ENCODE peak calls at places on chromosomes 12 and 14, in nine cellular contexts. J is glutamatergic neuron, D is hepatocyte, G is cardiac fibroblast, W is nephron progenitor cell, I is AG10803, S is psoas muscle, Y is esophagus squamous epithelium, O is mucosa of descending colon. A is an unnamed sample.

GRCh38 chr12:46268349-46268616 is 560 bp downstream of the SLC38A1 start:
- DNase-seq in J (no peak), D (no peak), G (peak), W (peak), I (no peak), S (no peak), Y (no peak), O (no peak), A (no peak)

GRCh38 chr14:23093993-23094665 is 807 bp downstream of the ACIN1 start:
- DNase-seq in J (peak), D (no peak), G (peak), W (no peak), I (no peak), S (no peak), Y (no peak), O (no peak), A (no peak)

GRCh38 chr14:75147423-75148071 is 20.7 kb upstream of the NEK9 start:
- DNase-seq in J (peak), D (peak), G (peak), W (peak), I (peak), S (peak), Y (no peak), O (peak), A (peak)

GRCh38 chr14:54805080-54805479 is 97.5 kb downstream of the GCH1 start:
- DNase-seq in J (no peak), D (no peak), G (peak), W (no peak), I (peak), S (no peak), Y (no peak), O (no peak), A (no peak)

GRCh38 chr12:70007687-70008086 is 182.7 kb downstream of the MYRFL start:
- DNase-seq in J (no peak), D (no peak), G (peak), W (no peak), I (no peak), S (no peak), Y (no peak), O (no peak), A (peak)

GRCh38 chr14:100535287-100536131 is 51.7 kb downstream of the BEGAIN start:
- DNase-seq in J (peak), D (no peak), G (no peak), W (peak), I (no peak), S (peak), Y (no peak), O (no peak), A (no peak)

GRCh38 chr14:98494582-98494981 is 777.4 kb downstream of the BCL11B start:
- DNase-seq in J (no peak), D (no peak), G (no peak), W (no peak), I (peak), S (no peak), Y (no peak), O (no peak), A (peak)

GRCh38 chr12:131096681-131097181 is 143.0 kb downstream of the ADGRD1 start:
- DNase-seq in J (no peak), D (no peak), G (no peak), W (no peak), I (no peak), S (peak), Y (no peak), O (no peak), A (no peak)

GRCh38 chr12:106195638-106196037 is 52.2 kb downstream of the CKAP4 start:
- DNase-seq in J (no peak), D (peak), G (peak), W (no peak), I (peak), S (peak), Y (no peak), O (peak), A (peak)

GRCh38 chr12:112901271-112901670 is 5.5 kb upstream of the OAS1 start:
- DNase-seq in J (no peak), D (no peak), G (no peak), W (no peak), I (no peak), S (no peak), Y (no peak), O (peak), A (no peak)

GRCh38 chr14:29650554-29651269 is 276.9 kb downstream of the PRKD1 start:
- DNase-seq in J (no peak), D (no peak), G (no peak), W (no peak), I (no peak), S (no peak), Y (no peak), O (no peak), A (no peak)

GRCh38 chr12:132118876-132119275 is 25.2 kb downstream of the DDX51 start:
- DNase-seq in J (no peak), D (no peak), G (no peak), W (no peak), I (no peak), S (no peak), Y (no peak), O (no peak), A (no peak)

GRCh38 chr14:62031504-62031903 is 269.3 kb downstream of the SNAPC1 start:
- DNase-seq in J (no peak), D (no peak), G (no peak), W (no peak), I (no peak), S (no peak), Y (no peak), O (no peak), A (no peak)

GRCh38 chr14:57420986-57421385 is 30.6 kb downstream of the NAA30 start:
- DNase-seq in J (no peak), D (no peak), G (peak), W (no peak), I (peak), S (no peak), Y (no peak), O (no peak), A (no peak)

GRCh38 chr12:95480230-95480629 is 6.3 kb downstream of the METAP2 start:
- DNase-seq in J (no peak), D (no peak), G (peak), W (no peak), I (peak), S (no peak), Y (no peak), O (no peak), A (no peak)

GRCh38 chr14:100534528-100535286 is 52.5 kb downstream of the BEGAIN start:
- DNase-seq in J (peak), D (no peak), G (no peak), W (peak), I (no peak), S (no peak), Y (no peak), O (no peak), A (no peak)

GRCh38 chr12:107610030-107610859 is 75.4 kb upstream of the PWP1 start:
- DNase-seq in J (peak), D (peak), G (peak), W (peak), I (peak), S (no peak), Y (no peak), O (peak), A (peak)

GRCh38 chr12:93390565-93391297 is 13.0 kb downstream of the NUDT4 start:
- DNase-seq in J (no peak), D (no peak), G (no peak), W (no peak), I (no peak), S (no peak), Y (no peak), O (no peak), A (no peak)

GRCh38 chr12:93060666-93061413 is 131.7 kb upstream of the EEA1 start:
- DNase-seq in J (no peak), D (peak), G (peak), W (no peak), I (peak), S (no peak), Y (no peak), O (peak), A (no peak)

GRCh38 chr12:131907379-131908081 is 13.1 kb downstream of the ULK1 start:
- DNase-seq in J (no peak), D (no peak), G (no peak), W (no peak), I (no peak), S (no peak), Y (no peak), O (no peak), A (no peak)

GRCh38 chr12:50050410-50051280 is 6.8 kb upstream of the ASIC1 start:
- DNase-seq in J (peak), D (peak), G (peak), W (peak), I (peak), S (peak), Y (no peak), O (no peak), A (no peak)

GRCh38 chr14:35197015-35197414 is 74.7 kb downstream of the PRORP start:
- DNase-seq in J (no peak), D (no peak), G (peak), W (no peak), I (no peak), S (no peak), Y (no peak), O (no peak), A (peak)

GRCh38 chr14:68509188-68509953 is 283.5 kb downstream of the ZFP36L1 start:
- DNase-seq in J (no peak), D (no peak), G (no peak), W (no peak), I (no peak), S (no peak), Y (no peak), O (no peak), A (no peak)

GRCh38 chr14:66709292-66709691 is 201.3 kb downstream of the GPHN start:
- DNase-seq in J (no peak), D (no peak), G (peak), W (no peak), I (peak), S (no peak), Y (no peak), O (no peak), A (peak)

GRCh38 chr14:82011460-82011859 is 477.8 kb upstream of the SEL1L start:
- DNase-seq in J (no peak), D (no peak), G (no peak), W (no peak), I (no peak), S (no peak), Y (no peak), O (no peak), A (no peak)

GRCh38 chr12:56188116-56188785 is 1.0 kb downstream of the SMARCC2 start:
- DNase-seq in J (peak), D (no peak), G (no peak), W (peak), I (no peak), S (no peak), Y (no peak), O (no peak), A (no peak)

GRCh38 chr12:8687846-8688601 is 9.8 kb upstream of the RIMKLB start:
- DNase-seq in J (no peak), D (peak), G (peak), W (peak), I (peak), S (peak), Y (no peak), O (peak), A (peak)

GRCh38 chr14:101581806-101582205 is 20.5 kb downstream of the DIO3 start:
- DNase-seq in J (no peak), D (no peak), G (no peak), W (no peak), I (no peak), S (no peak), Y (no peak), O (no peak), A (no peak)

GRCh38 chr12:78938341-78939084 is 73.9 kb downstream of the SYT1 start:
- DNase-seq in J (no peak), D (no peak), G (no peak), W (no peak), I (no peak), S (no peak), Y (no peak), O (no peak), A (no peak)

GRCh38 chr14:52015411-52016030 is 26.2 kb downstream of the RTRAF start:
- DNase-seq in J (peak), D (peak), G (peak), W (peak), I (no peak), S (no peak), Y (no peak), O (peak), A (peak)

GRCh38 chr14:67491741-67492504 is 3.4 kb upstream of the TMEM229B start:
- DNase-seq in J (peak), D (no peak), G (no peak), W (no peak), I (no peak), S (no peak), Y (no peak), O (no peak), A (no peak)

GRCh38 chr12:49358548-49359141 is 8.6 kb upstream of the SPATS2 start:
- DNase-seq in J (peak), D (peak), G (peak), W (peak), I (peak), S (no peak), Y (no peak), O (peak), A (peak)

GRCh38 chr12:52837341-52837741 is 3.2 kb upstream of the KRT79 start:
- DNase-seq in J (no peak), D (peak), G (peak), W (no peak), I (peak), S (no peak), Y (no peak), O (no peak), A (peak)

GRCh38 chr12:91370086-91370868 is 187.7 kb upstream of the DCN start:
- DNase-seq in J (no peak), D (no peak), G (no peak), W (no peak), I (no peak), S (no peak), Y (no peak), O (no peak), A (no peak)

GRCh38 chr14:87643005-87643404 is 350.0 kb downstream of the GALC start:
- DNase-seq in J (no peak), D (peak), G (no peak), W (no peak), I (peak), S (no peak), Y (no peak), O (peak), A (peak)

GRCh38 chr14:85516239-85517112 is 13.5 kb upstream of the FLRT2 start:
- DNase-seq in J (no peak), D (no peak), G (peak), W (no peak), I (peak), S (no peak), Y (no peak), O (no peak), A (peak)

GRCh38 chr12:27304856-27305255 is 27.8 kb upstream of the BMAL2 start:
- DNase-seq in J (no peak), D (no peak), G (no peak), W (no peak), I (no peak), S (no peak), Y (no peak), O (no peak), A (no peak)

GRCh38 chr12:50110762-50111416 is 1.1 kb upstream of the COX14 start:
- DNase-seq in J (peak), D (peak), G (peak), W (peak), I (peak), S (peak), Y (no peak), O (peak), A (peak)

GRCh38 chr12:57471661-57472060 is 8.0 kb downstream of the ARHGAP9 start:
- DNase-seq in J (no peak), D (no peak), G (no peak), W (no peak), I (no peak), S (no peak), Y (no peak), O (no peak), A (no peak)

GRCh38 chr12:99253068-99253467 is 394.5 kb upstream of the GARIN6 start:
- DNase-seq in J (no peak), D (no peak), G (no peak), W (no peak), I (no peak), S (no peak), Y (no peak), O (no peak), A (peak)
- TF ChIP-seq CTCF in J (no peak), D (peak), G (no peak), W (no peak), I (no peak), S (no peak), Y (no peak), O (no peak), A (peak)

GRCh38 chr12:110074089-110074488 is 25.8 kb upstream of the C12orf76 start:
- DNase-seq in J (no peak), D (no peak), G (no peak), W (no peak), I (no peak), S (no peak), Y (no peak), O (no peak), A (no peak)

GRCh38 chr12:110068654-110069053 is 20.3 kb upstream of the C12orf76 start:
- DNase-seq in J (no peak), D (no peak), G (no peak), W (no peak), I (no peak), S (no peak), Y (no peak), O (no peak), A (no peak)

GRCh38 chr12:110071504-110071903 is 23.2 kb upstream of the C12orf76 start:
- DNase-seq in J (no peak), D (no peak), G (no peak), W (no peak), I (no peak), S (no peak), Y (no peak), O (no peak), A (no peak)

GRCh38 chr12:110073049-110073831 is 24.9 kb upstream of the C12orf76 start:
- DNase-seq in J (no peak), D (no peak), G (no peak), W (no peak), I (peak), S (peak), Y (no peak), O (peak), A (no peak)

DNA sequence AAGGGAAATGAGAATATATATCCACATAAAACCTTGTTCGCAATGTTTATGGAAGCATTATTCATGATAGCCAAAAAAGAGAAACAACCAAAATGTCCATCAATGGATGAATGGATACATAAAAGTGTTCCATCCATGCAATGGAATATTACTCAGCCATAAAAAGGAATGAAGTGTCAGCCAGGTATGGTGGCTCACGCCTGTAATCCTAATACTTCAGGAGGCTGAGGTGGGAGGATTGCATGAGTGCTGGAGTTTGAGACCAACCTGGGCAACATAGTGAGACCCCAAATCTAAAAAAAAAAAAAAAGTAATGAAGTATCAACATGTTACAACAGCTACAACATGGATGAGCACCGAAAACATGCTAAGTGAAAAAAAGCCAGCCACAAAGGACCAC is 23.6 kb upstream of the C12orf76 start:
- DNase-seq in J (no peak), D (no peak), G (no peak), W (no peak), I (no peak), S (no peak), Y (no peak), O (no peak), A (no peak)
- TF ChIP-seq CTCF in J (no peak), D (no peak), G (no peak), W (no peak), I (no peak), S (no peak), Y (no peak), O (no peak), A (no peak)

DNA sequence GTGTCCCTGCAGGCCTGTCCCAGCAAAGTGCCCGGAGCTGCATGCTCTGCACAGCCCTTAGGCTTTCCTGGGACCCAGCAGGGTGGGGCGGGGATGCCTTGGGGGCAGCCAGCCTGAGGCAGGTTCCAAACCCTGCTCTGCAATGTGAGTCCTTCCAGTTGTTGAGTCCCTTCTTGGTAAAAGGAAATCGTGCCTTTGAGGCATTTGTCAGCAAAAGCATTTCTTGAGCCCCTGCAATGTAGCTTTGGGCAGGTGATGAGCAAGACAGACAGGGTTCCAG is 38.1 kb upstream of the TRAF3 start:
- DNase-seq in J (no peak), D (no peak), G (no peak), W (no peak), I (no peak), S (no peak), Y (no peak), O (no peak), A (no peak)
- TF ChIP-seq CTCF in J (no peak), D (no peak), G (no peak), W (no peak), I (no peak), S (no peak), Y (no peak), O (no peak), A (no peak)

GRCh38 chr14:93930989-93931307 is 3.8 kb downstream of the FAM181A start:
- DNase-seq in J (no peak), D (no peak), G (no peak), W (no peak), I (no peak), S (no peak), Y (no peak), O (no peak), A (no peak)

GRCh38 chr14:93928184-93929047 is 1.3 kb downstream of the FAM181A start:
- DNase-seq in J (no peak), D (no peak), G (no peak), W (no peak), I (no peak), S (no peak), Y (no peak), O (no peak), A (no peak)

GRCh38 chr14:93930296-93930988 is 3.3 kb downstream of the FAM181A start:
- DNase-seq in J (no peak), D (no peak), G (no peak), W (no peak), I (no peak), S (no peak), Y (no peak), O (no peak), A (no peak)

GRCh38 chr14:93929048-93929535 is 1.9 kb downstream of the FAM181A start:
- DNase-seq in J (no peak), D (no peak), G (no peak), W (no peak), I (no peak), S (no peak), Y (no peak), O (no peak), A (no peak)

DNA sequence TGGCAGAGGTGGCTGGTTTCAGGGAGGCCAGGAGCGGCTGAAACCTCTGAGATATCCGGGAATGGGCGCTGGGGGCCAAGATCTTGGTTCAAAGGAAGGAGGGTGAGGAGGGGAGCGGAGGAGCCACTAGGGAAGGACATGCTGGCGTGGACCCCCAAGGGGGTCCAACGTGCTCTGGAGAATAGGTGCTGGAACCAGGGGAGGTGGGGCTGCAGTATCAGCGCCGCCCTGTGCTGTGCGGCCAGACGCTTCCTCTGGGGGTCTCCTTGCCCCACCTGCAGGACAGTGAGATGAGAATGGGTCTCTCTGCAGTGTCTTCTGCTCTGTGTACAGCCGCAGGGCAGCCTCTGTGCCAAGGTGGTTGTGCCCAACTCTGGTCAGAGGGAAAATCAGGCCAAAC is 2.5 kb downstream of the FAM181A start:
- DNase-seq in J (no peak), D (no peak), G (no peak), W (no peak), I (no peak), S (no peak), Y (no peak), O (no peak), A (no peak)
- TF ChIP-seq CTCF in J (no peak), D (no peak), G (no peak), W (no peak), I (no peak), S (no peak), Y (no peak), O (no peak), A (no peak)

DNA sequence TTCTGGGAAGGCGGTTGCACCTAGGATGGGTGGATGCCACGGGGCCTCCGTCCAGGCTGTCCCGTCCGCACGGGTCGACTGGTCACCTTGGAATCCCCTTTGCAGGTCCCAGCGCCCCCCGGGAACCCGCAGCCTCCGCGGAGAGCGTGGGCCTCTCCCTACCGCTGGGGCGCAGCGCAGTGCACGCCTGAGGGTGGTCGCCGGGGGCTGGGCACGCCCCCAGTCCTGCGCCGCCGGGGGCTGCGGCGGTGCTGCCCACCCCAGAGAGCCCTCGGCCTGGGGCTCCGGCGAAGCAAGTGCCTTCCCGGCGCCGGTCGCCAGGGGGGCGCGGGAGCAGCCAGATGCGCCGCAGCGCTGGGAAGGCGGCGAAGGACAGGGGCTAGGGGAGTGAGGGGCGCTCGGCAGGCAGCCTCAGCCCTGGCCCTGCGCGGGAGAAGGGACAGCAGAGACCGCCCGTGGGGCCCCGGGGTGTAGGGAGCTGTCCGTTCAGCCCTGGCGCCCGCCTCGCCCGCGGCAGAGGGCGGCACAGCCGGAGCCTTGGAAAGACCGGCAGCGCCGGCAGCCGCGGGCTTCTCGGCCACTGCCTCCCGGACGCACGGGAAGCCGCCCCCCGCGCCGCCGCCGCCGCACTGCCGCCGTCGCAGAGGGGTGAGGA is 527 bp downstream of the ZDHHC22 start:
- DNase-seq in J (peak), D (peak), G (peak), W (peak), I (no peak), S (no peak), Y (no peak), O (no peak), A (no peak)
- TF ChIP-seq CTCF in J (peak), D (peak), G (peak), W (peak), I (peak), S (peak), Y (peak), O (no peak), A (peak)

A was measured in MCF 10A.